ENCODE peak calls at places on chromosomes 3 and 15, in ten cellular contexts. V, R, B, N, T, Q, A, X, E and H are unnamed samples.
A peak's percentile ranks its signal among the peaks of the same experiment; 100 is the strongest.

GRCh38 chr15:96121521-96121920 is 209.0 kb upstream of the NR2F2 start:
- DNase-seq in V (peak; percentile 47), E (no peak), R (no peak), B (no peak), N (peak; percentile 45), A (no peak), T (peak; percentile 20), Q (peak; percentile 67), X (no peak), H (peak; percentile 20)

GRCh38 chr3:123499316-123499715 is 50.4 kb upstream of the ADCY5 start:
- DNase-seq in T (peak; percentile 45), A (no peak), N (no peak), R (no peak), E (no peak), V (peak; percentile 34), X (no peak), B (no peak), Q (peak; percentile 66), H (peak; percentile 60)

GRCh38 chr3:38163117-38163870 is 2.0 kb upstream of the OXSR1 start:
- DNase-seq in B (peak; percentile 46), E (no peak), R (no peak), N (peak; percentile 37), T (no peak), X (peak; percentile 45), A (no peak), V (no peak), Q (no peak), H (no peak)

GRCh38 chr3:32437898-32438297 is 46.2 kb downstream of the CMTM7 start:
- DNase-seq in V (no peak), X (no peak), R (no peak), T (no peak), A (no peak), N (peak; percentile 37), E (no peak), Q (no peak), B (peak; percentile 44), H (no peak)

GRCh38 chr3:32643354-32643753 is 41.6 kb upstream of the CNOT10 start:
- DNase-seq in R (no peak), B (no peak), T (no peak), X (no peak), V (no peak), Q (no peak), E (no peak), N (peak; percentile 64), A (no peak), H (no peak)

GRCh38 chr3:170360476-170360875 is 3.0 kb downstream of the SKIL start:
- DNase-seq in X (no peak), B (no peak), A (no peak), N (no peak), V (peak; percentile 13), T (peak; percentile 41), R (no peak), E (no peak), Q (no peak), H (no peak)

GRCh38 chr3:10421996-10422395 is 83.4 kb downstream of the ATP2B2 start:
- DNase-seq in R (no peak), A (no peak), V (no peak), E (no peak), X (no peak), Q (no peak), B (no peak), T (no peak), N (no peak), H (no peak)

GRCh38 chr3:184337315-184337714 is at the start of gene FAM131A:
- DNase-seq in X (no peak), E (no peak), R (no peak), V (peak; percentile 58), B (no peak), T (peak; percentile 38), Q (no peak), A (no peak), N (peak; percentile 94), H (peak; percentile 50)

GRCh38 chr15:41115088-41115651 is 910 bp downstream of the INO80 start:
- DNase-seq in B (no peak), R (peak; percentile 69), V (peak; percentile 38), X (peak; percentile 47), T (peak; percentile 34), E (peak; percentile 53), A (no peak), N (no peak), Q (peak; percentile 59), H (peak; percentile 38)

GRCh38 chr3:39228496-39228895 is 36.1 kb upstream of the XIRP1 start:
- DNase-seq in B (no peak), Q (no peak), R (no peak), A (no peak), E (no peak), T (no peak), N (no peak), X (no peak), V (no peak), H (no peak)

GRCh38 chr15:44719293-44719999 is 8.1 kb downstream of the B2M start:
- DNase-seq in A (no peak), V (peak; percentile 60), B (peak; percentile 65), Q (peak; percentile 8), N (no peak), E (no peak), T (peak; percentile 27), X (peak; percentile 25), R (no peak), H (no peak)

GRCh38 chr3:87332789-87333188 is 56.4 kb upstream of the POU1F1 start:
- DNase-seq in B (no peak), Q (no peak), E (no peak), T (no peak), A (no peak), N (no peak), V (no peak), R (no peak), X (no peak), H (no peak)

GRCh38 chr3:157650699-157651098 is 147.5 kb upstream of the VEPH1 start:
- DNase-seq in R (no peak), V (no peak), X (no peak), E (no peak), N (no peak), Q (no peak), A (no peak), B (no peak), T (no peak), H (no peak)

GRCh38 chr3:76997733-76998132 is 42.2 kb upstream of the ROBO2 start:
- DNase-seq in V (peak; percentile 83), X (no peak), R (peak; percentile 87), B (no peak), Q (peak; percentile 1), A (no peak), E (no peak), T (no peak), N (no peak), H (peak; percentile 17)

GRCh38 chr15:88908697-88909621 is 4.2 kb downstream of the MFGE8 start:
- DNase-seq in E (no peak), T (peak; percentile 43), A (no peak), B (no peak), R (no peak), V (no peak), N (no peak), Q (peak; percentile 57), X (no peak), H (no peak)

GRCh38 chr15:98853593-98854420 is 153.8 kb downstream of the PGPEP1L start:
- DNase-seq in V (peak; percentile 73), T (peak; percentile 31), E (no peak), N (no peak), X (peak; percentile 33), A (peak; percentile 52), Q (no peak), B (no peak), R (peak; percentile 80), H (peak; percentile 33)

GRCh38 chr15:88586401-88587162 is 34.6 kb upstream of the AEN start:
- DNase-seq in N (no peak), B (no peak), Q (peak; percentile 34), E (peak; percentile 72), V (peak; percentile 24), R (peak; percentile 74), T (peak; percentile 6), X (peak; percentile 86), A (no peak), H (no peak)

DNA sequence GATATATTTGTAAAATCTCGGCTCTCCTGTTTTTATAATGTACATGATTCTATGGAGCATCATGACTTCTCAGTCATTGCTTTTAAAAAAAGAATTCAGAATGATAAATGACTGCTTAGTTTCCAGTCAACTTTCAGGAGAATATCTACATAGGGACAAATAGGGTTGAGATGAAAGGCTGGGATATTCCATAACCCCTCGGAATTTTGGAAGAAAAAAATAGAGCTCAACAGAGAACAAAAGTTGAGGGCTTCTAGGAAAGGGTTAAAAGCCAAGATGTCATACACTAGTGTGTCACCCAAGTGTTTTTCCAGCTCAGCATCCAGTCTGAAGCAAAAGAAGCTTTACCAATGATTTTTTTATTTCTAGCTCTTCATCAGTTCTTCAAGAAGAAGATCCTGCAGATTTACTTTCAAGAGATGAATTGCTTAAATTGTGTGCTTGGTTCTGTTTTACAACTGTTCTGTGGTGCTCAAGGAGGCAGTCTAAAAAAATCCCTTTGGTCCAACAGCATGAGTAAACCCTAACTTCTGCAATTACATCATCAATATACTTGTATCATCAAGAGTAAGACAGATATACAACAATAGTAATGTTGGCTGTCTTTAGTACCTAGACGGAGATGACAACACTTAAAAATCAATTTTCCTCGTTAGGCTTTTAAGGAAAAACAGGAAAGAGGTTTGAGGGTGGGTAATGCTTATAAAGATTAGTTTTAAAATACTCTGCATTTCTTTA is 979 bp downstream of the UNC13C start:
- DNase-seq in X (no peak), A (no peak), E (no peak), T (no peak), R (no peak), Q (no peak), N (no peak), V (no peak), B (no peak), H (no peak)
- H3K4me3 ChIP-seq in X (no peak overlapping the region), A (no peak overlapping the region), E (no peak overlapping the region), T (no peak overlapping the region), R (no peak overlapping the region), Q (no peak overlapping the region), N (peak overlapping the region; percentile 38), V (peak overlapping the region; percentile 57), B (no peak overlapping the region), H (no peak overlapping the region)

GRCh38 chr3:4981688-4982494 is 2.7 kb downstream of the BHLHE40 start:
- DNase-seq in V (peak; percentile 68), E (no peak), B (no peak), A (no peak), T (peak; percentile 87), N (no peak), Q (peak; percentile 80), R (peak; percentile 81), X (peak; percentile 78), H (peak; percentile 79)
- TF ChIP-seq CTCF in V (peak; percentile 34), E (peak; percentile 51), B (no peak), A (peak; percentile 32), T (peak; percentile 51), N (peak; percentile 37), Q (peak; percentile 50), R (peak; percentile 70), X (peak; percentile 46), H (peak; percentile 66)

GRCh38 chr15:42270551-42270950 is 2.5 kb upstream of the GANC start:
- DNase-seq in E (no peak), X (peak; percentile 65), V (no peak), R (no peak), B (no peak), N (no peak), A (no peak), Q (no peak), T (no peak), H (no peak)
- H3K4me3 ChIP-seq in E (no peak overlapping the region), X (peak overlapping the region; percentile 77), V (peak overlapping the region; percentile 90), R (peak overlapping the region; percentile 28), B (peak overlapping the region; percentile 32), N (no peak overlapping the region), A (peak overlapping the region; percentile 70), Q (no peak overlapping the region), T (no peak overlapping the region), H (no peak overlapping the region)

DNA sequence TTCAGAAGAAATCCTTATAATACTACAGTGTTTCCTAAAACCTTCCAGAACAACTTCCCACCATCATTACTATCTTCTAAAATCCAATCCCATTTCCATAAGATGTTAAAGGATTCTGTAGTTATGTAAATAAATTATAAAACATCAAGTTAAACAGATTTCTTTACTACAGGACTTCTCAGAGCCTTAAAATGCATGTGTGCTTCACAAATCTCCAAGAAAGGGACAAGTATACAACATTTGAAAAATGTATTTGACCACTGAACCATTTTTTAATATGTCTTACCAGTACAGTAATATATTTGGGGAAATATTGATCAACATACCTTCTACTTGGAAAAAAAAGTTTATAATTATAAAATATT is 57.5 kb downstream of the IGF2BP2 start:
- DNase-seq in R (no peak), A (no peak), T (no peak), B (no peak), V (no peak), E (no peak), N (no peak), Q (no peak), X (no peak), H (no peak)
- TF ChIP-seq CTCF in R (no peak), A (no peak), T (no peak), B (no peak), V (no peak), E (no peak), N (no peak), Q (no peak), X (no peak), H (no peak)